ENCODE peak calls at places on chromosomes 7 and 10, in ten cellular contexts. P is Karpas-422; Q is CD8-positive, alpha-beta memory T cell; J is cardiac muscle cell; Z is astrocyte; A is hepatocyte; S is lower lobe of right lung; M is aorta; U is H1; B is CD8-positive, alpha-beta T cell. V is an unnamed sample.
A peak's percentile ranks its signal among the peaks of the same experiment; 100 is the strongest.

GRCh38 chr10:71459513-71459912 is 62.8 kb downstream of the CDH23 start:
- DNase-seq in P (no peak), Q (no peak), J (no peak), Z (no peak), A (no peak), S (no peak), M (no peak), U (no peak), B (no peak), V (no peak)

GRCh38 chr7:29866490-29866930 is 60.2 kb downstream of the WIPF3 start:
- DNase-seq in P (no peak), Q (no peak), J (peak; percentile 91), Z (peak; percentile 33), A (peak; percentile 46), S (peak; percentile 79), M (peak; percentile 81), U (no peak), B (no peak), V (peak; percentile 69)

GRCh38 chr10:81569488-81569887 is 305.5 kb upstream of the NRG3 start:
- DNase-seq in P (no peak), Q (no peak), J (no peak), Z (no peak), A (no peak), S (no peak), M (peak; percentile 57), U (no peak), B (no peak), V (no peak)

GRCh38 chr7:87370660-87371180 is 25.3 kb downstream of the CROT start:
- DNase-seq in P (no peak), Q (no peak), J (peak; percentile 78), Z (peak; percentile 29), A (no peak), S (no peak), M (no peak), U (no peak), B (no peak), V (no peak)

GRCh38 chr7:13508586-13508985 is 480.9 kb downstream of the ETV1 start:
- DNase-seq in P (no peak), Q (no peak), J (no peak), Z (peak; percentile 3), A (no peak), S (no peak), M (no peak), U (no peak), B (no peak), V (no peak)

GRCh38 chr10:69123306-69123746 is 652 bp upstream of the VPS26A start:
- DNase-seq in P (no peak), Q (no peak), J (peak; percentile 77), Z (peak; percentile 54), A (peak; percentile 79), S (no peak), M (no peak), U (no peak), B (no peak), V (no peak)

GRCh38 chr7:132249591-132249971 is 326.7 kb downstream of the PLXNA4 start:
- DNase-seq in P (peak; percentile 67), Q (no peak), J (peak; percentile 40), Z (no peak), A (peak; percentile 54), S (no peak), M (no peak), U (peak; percentile 56), B (no peak), V (no peak)

GRCh38 chr7:46633816-46634215 is 712.7 kb upstream of the IGFBP3 start:
- DNase-seq in P (no peak), Q (no peak), J (peak; percentile 7), Z (no peak), A (no peak), S (no peak), M (no peak), U (no peak), B (no peak), V (no peak)

GRCh38 chr10:102996876-102997275 is 78.8 kb downstream of the CNNM2 start:
- DNase-seq in P (no peak), Q (no peak), J (no peak), Z (no peak), A (no peak), S (no peak), M (no peak), U (no peak), B (no peak), V (no peak)

GRCh38 chr10:102998508-102998907 is 80.4 kb downstream of the CNNM2 start:
- DNase-seq in P (no peak), Q (no peak), J (no peak), Z (no peak), A (no peak), S (no peak), M (no peak), U (no peak), B (no peak), V (no peak)

GRCh38 chr10:102997998-102998397 is 79.9 kb downstream of the CNNM2 start:
- DNase-seq in P (no peak), Q (no peak), J (no peak), Z (no peak), A (peak; percentile 11), S (no peak), M (no peak), U (no peak), B (no peak), V (no peak)

DNA sequence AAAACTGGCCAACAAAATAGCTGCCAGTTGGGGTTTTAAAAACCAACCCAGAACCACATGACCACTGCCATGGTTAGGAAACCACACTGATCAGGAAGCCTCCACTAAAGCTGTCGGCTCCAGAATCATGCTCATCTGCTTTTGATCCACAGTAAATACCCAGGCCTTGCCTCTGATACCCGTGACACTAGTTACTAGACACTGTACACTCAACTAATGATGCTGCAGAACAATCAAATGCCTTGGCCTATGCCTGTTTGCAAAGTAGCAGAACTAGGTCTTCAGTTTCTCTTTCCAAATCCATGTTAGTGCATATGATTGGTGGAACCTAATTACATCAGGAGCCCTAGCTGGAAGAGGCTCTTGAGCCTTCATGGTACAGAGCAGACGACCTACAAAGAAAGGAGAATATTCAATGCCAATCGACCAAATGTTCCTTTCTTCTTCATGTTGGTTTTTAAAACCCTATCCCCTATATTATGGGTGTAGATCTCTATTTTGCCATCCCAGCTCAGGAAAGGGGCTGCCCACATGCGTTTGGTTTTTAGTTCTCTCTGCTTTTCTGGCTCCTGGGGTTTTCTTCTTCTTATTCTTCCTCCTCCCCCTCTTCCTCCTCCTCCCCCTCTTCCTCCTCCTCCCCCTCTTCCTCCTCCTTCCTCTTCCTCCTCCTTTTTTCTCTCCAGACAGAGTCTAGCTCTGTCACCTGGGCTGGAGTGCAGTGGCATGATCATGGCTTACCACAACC is 76.6 kb downstream of the CNNM2 start:
- DNase-seq in P (no peak), Q (no peak), J (no peak), Z (no peak), A (no peak), S (no peak), M (no peak), U (no peak), B (no peak), V (no peak)
- H3K27ac ChIP-seq in P (no peak overlapping the region), Q (no peak overlapping the region), J (no peak overlapping the region), Z (no peak overlapping the region), A (no peak overlapping the region), S (no peak overlapping the region), M (no peak overlapping the region), U (no peak overlapping the region), B (no peak overlapping the region), V (no peak overlapping the region)

GRCh38 chr10:1036341-1036791 is 10.7 kb upstream of the IDI2 start:
- DNase-seq in P (no peak), Q (no peak), J (no peak), Z (peak; percentile 88), A (peak; percentile 46), S (no peak), M (no peak), U (no peak), B (no peak), V (no peak)
- H3K27ac ChIP-seq in P (no peak overlapping the region), Q (no peak overlapping the region), J (no peak overlapping the region), Z (peak overlapping the region; percentile 0), A (no peak overlapping the region), S (no peak overlapping the region), M (no peak overlapping the region), U (no peak overlapping the region), B (no peak overlapping the region), V (no peak overlapping the region)

GRCh38 chr7:78019457-78020130 is 221.0 kb downstream of the PHTF2 start:
- DNase-seq in P (peak; percentile 92), Q (peak; percentile 19), J (peak; percentile 94), Z (peak; percentile 80), A (peak; percentile 93), S (peak; percentile 94), M (peak; percentile 97), U (peak; percentile 78), B (peak; percentile 32), V (peak; percentile 94)

GRCh38 chr7:78020874-78021249 is 222.3 kb downstream of the PHTF2 start:
- DNase-seq in P (no peak), Q (no peak), J (peak; percentile 3), Z (no peak), A (no peak), S (no peak), M (no peak), U (no peak), B (no peak), V (no peak)

GRCh38 chr7:78018541-78019456 is 220.2 kb downstream of the PHTF2 start:
- DNase-seq in P (peak; percentile 48), Q (no peak), J (peak; percentile 68), Z (peak; percentile 39), A (no peak), S (peak; percentile 51), M (no peak), U (peak; percentile 51), B (no peak), V (peak; percentile 64)

GRCh38 chr7:78022165-78022564 is 223.6 kb downstream of the PHTF2 start:
- DNase-seq in P (no peak), Q (no peak), J (no peak), Z (no peak), A (no peak), S (no peak), M (no peak), U (no peak), B (no peak), V (no peak)

DNA sequence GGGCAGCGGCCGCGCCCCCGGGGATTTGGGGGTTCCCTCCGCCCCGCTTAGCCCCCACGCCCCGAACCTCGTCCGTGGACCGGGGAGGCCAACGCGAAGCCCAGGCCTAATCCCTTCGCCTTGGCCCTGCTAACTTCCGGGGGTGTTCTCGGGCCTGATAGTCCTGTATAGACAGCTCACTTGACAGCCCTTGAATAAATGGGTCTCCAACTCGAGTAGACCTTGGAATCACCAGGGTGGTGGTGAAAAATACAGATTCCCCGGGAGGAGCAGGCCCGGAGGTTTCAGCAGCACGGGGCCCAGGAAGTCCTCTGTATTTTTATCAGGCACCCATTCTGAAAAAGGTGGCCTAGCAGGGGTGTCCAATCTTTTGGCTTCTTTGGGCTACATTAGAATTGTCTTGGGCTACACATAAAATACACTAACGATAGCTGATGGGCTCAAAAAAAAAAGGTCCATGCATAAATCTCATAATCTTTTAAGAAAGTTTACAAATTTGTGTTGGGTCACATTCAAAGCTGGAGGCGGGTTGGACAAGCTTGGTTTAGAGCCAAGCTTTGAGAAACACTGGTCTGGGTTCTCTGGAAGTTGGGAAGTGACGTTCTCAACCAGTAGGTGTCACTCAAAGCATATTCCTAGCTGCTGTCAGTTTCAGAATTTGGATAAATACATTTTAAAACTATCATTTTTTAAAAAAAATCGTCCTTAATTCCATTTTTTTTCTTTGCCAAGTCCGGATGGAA is 221.7 kb downstream of the PHTF2 start:
- DNase-seq in P (peak; percentile 84), Q (peak; percentile 13), J (peak; percentile 90), Z (peak; percentile 67), A (peak; percentile 85), S (no peak), M (no peak), U (peak; percentile 54), B (no peak), V (no peak)
- H3K27ac ChIP-seq in P (no peak overlapping the region), Q (peak overlapping the region; percentile 26), J (peak overlapping the region; percentile 71), Z (peak overlapping the region; percentile 27), A (peak overlapping the region; percentile 94), S (peak overlapping the region; percentile 97), M (peak overlapping the region; percentile 80), U (no peak overlapping the region), B (no peak overlapping the region), V (peak overlapping the region; percentile 94)

DNA sequence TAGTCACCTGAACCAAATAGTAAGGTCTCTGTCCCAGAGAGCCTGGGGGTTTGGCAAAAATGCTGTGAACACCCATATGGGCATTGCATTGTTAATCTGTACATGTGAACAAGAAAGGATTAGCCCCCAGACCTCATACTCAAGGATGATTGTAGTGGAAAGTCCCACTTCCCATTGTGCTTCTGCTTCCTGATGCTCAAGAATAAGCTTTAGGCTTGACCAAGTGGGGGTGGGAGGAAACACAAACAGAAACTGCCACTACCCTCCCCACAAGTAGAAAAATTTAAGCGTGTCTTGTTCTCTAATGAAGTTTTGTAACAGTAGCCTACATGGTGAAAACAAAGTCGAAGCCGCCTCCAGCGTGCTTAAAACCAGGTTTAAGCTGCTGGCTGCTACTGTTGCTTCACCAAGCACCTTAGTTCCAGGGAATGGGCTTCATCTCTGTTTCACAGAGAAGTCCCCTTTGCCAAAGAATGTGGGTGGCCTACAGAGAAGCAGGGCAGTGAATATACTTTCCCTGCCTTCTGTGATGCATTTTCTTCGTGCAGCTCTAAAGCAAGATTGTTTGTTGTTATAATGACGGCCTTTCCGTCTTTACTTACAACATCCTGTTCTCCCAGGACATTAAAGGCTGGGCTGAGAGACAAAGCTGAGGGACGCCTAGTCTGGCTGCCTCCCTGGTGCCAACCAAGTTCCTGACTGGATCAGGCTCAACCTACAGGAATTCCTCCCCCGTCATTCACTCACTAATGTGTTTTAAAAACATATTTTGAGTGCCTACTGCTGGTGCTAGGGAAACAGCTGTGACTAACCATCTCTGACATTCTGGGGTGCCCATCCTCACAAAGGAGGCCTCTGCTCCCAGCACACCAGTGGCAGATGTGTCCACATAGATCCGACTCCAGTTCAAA is 32.1 kb upstream of the CCSER2 start:
- DNase-seq in P (no peak), Q (no peak), J (peak; percentile 42), Z (peak; percentile 66), A (no peak), S (no peak), M (no peak), U (no peak), B (no peak), V (no peak)
- H3K27ac ChIP-seq in P (no peak overlapping the region), Q (no peak overlapping the region), J (no peak overlapping the region), Z (peak overlapping the region; percentile 82), A (no peak overlapping the region), S (peak overlapping the region; percentile 56), M (no peak overlapping the region), U (no peak overlapping the region), B (no peak overlapping the region), V (peak overlapping the region; percentile 55)

V was measured in heart left ventricle.